ENCODE peak calls at places on chromosomes 3 and 15, in four cellular contexts. T is stomach, J is psoas muscle, U is hepatocyte. Y is an unnamed sample. For H3K9me3 and H3K36me3, the result is how much of the 10 kb centered on the place peaks cover.

GRCh38 chr15:26537653-26538052 is 235.2 kb downstream of the GABRB3 start:
- DNase-seq in T (no peak), J (no peak), U (no peak), Y (no peak)

GRCh38 chr15:34719051-34719882 is 35.5 kb downstream of the GJD2 start:
- DNase-seq in T (no peak), J (no peak), U (no peak), Y (no peak)

GRCh38 chr15:36472672-36473071 is 106.8 kb upstream of the CDIN1 start:
- DNase-seq in T (no peak), J (no peak), U (no peak), Y (no peak)

GRCh38 chr3:194404365-194405140 is 5.5 kb upstream of the GP5 start:
- DNase-seq in T (no peak), J (no peak), U (peak), Y (peak)

GRCh38 chr3:115272036-115272824 is 125.1 kb upstream of the ZBTB20 start:
- DNase-seq in T (no peak), J (no peak), U (no peak), Y (no peak)

GRCh38 chr3:2458816-2459215 is 360.1 kb downstream of the CNTN4 start:
- DNase-seq in T (no peak), J (no peak), U (no peak), Y (no peak)

GRCh38 chr15:58115692-58116091 is 22.5 kb upstream of the AQP9 start:
- DNase-seq in T (no peak), J (no peak), U (peak), Y (no peak)

GRCh38 chr3:185582871-185583270 is 3.2 kb upstream of the SENP2 start:
- DNase-seq in T (no peak), J (no peak), U (no peak), Y (no peak)

GRCh38 chr3:188316021-188316722 is 162.2 kb downstream of the LPP start:
- DNase-seq in T (no peak), J (no peak), U (no peak), Y (no peak)

GRCh38 chr3:159451482-159451881 is 537.2 kb upstream of the IL12A start:
- DNase-seq in T (no peak), J (no peak), U (no peak), Y (no peak)

GRCh38 chr15:38671003-38671382 is 106.4 kb upstream of the RASGRP1 start:
- DNase-seq in T (no peak), J (no peak), U (no peak), Y (no peak)

GRCh38 chr15:95734422-95735316 is 595.8 kb upstream of the NR2F2 start:
- DNase-seq in T (no peak), J (no peak), U (no peak), Y (no peak)

GRCh38 chr3:87558482-87558881 is 282.1 kb upstream of the POU1F1 start:
- DNase-seq in T (no peak), J (no peak), U (no peak), Y (no peak)

GRCh38 chr3:101574388-101575156 is 592 bp downstream of the PCNP start:
- DNase-seq in T (peak), J (peak), U (no peak), Y (peak)

GRCh38 chr3:20043398-20043797 is 3.2 kb downstream of the KAT2B start:
- DNase-seq in T (peak), J (peak), U (peak), Y (peak)

GRCh38 chr3:99409961-99410360 is 228.4 kb upstream of the COL8A1 start:
- DNase-seq in T (no peak), J (no peak), U (no peak), Y (no peak)

GRCh38 chr3:127015282-127016042 is 32.5 kb downstream of the PLXNA1 start:
- DNase-seq in T (no peak), J (no peak), U (peak), Y (no peak)

DNA sequence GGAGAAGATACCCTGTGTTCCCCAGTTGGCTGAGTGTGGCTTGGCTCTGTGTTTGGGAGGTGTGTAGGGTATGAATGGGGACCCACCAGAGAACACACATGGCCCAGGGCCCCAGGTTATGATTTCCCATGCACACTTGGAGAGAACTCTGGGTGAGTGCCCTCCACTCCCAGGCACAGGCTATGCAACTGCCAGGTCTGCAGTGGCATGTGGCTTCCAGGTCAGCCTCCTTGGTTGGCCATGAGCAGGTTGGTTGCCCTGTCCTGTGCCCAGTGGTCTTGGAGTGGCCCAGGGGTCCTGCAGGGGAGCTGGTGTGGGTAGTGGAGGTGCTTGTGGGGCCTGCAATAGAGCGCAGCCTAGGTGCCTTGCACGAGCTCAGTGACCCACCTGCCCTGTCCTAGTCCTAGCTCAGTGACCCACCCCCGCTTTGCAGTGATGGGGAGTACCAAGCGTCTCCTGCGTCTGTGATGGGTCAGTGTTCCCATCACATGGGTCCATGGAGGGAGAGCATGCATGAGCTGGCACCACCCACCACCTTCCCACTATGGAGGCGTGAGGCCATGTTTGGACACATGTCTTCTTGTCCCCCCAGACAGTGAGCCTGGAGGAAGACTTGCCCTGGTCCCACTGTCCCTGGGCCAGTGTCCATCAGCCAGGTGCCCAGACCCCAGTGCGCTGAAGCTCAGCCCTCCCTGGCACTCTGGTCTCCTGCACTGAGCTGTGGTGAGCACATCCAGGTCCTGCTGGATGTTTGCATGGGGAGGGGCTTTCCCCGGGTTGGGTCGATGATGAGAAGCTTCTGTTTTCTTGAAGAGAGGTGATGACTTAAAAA is 217.3 kb downstream of the SNRPN start:
- DNase-seq in T (no peak), J (peak), U (peak), Y (peak)
- H3K9me3 ChIP-seq in T (half or more), J (under half), U (under half), Y (half or more)

DNA sequence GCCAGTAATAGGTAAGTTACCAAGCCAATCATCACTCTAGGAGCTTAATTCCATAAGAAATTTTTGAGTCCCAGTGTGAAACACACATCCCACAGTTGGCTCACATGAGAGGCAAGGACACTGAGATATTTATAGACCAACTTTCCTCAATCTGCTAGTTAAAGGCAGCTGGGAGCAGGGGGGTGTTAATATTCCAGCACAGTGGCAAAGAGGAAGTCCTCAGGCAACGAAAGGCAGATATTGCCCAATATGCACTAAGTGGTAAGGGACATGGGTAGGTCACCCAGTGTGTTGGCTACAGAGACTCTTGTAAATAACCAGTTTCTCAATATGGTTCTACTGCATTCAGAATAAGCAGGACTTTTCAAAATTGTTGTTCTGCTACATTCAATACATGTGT is 61.0 kb downstream of the TOP2B start:
- DNase-seq in T (no peak), J (no peak), U (no peak), Y (no peak)
- H3K27ac ChIP-seq in T (peak), J (peak), U (peak), Y (no peak)

GRCh38 chr3:184177331-184177731 is 2.7 kb downstream of the AP2M1 start:
- DNase-seq in T (no peak), J (peak), U (peak), Y (no peak)

GRCh38 chr3:184180165-184180564 is 5.5 kb downstream of the AP2M1 start:
- DNase-seq in T (no peak), J (no peak), U (no peak), Y (no peak)

GRCh38 chr3:184176377-184177330 is 2.0 kb downstream of the AP2M1 start:
- DNase-seq in T (peak), J (peak), U (peak), Y (no peak)

GRCh38 chr3:184177767-184178306 is 3.2 kb downstream of the AP2M1 start:
- DNase-seq in T (no peak), J (peak), U (no peak), Y (no peak)

DNA sequence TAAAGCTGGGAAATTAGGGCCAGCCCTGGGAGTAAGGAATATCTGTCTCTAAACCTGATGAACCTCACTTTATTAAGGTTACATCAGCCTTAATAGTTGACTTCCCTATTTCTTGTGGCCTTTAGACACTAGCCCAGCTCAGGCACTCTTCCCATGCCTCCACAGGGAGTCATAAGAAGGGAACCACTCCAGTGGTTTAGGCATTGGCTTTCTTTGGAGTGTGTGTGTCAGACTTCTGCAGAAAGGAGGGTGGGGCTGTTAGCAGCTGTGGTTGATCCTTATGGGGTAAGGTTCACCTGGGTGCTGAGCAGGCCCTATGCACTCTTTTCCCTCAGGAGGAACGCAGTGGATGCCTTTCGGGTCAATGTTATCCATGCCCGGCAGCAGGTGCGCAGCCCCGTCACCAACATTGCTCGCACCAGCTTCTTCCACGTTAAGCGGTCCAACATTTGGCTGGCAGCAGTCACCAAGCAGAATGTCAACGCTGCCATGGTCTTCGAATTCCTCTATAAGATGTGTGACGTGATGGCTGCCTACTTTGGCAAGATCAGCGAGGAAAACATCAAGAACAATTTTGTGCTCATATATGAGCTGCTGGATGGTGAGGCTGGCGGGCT is 4.0 kb downstream of the AP2M1 start:
- DNase-seq in T (no peak), J (peak), U (no peak), Y (no peak)
- H3K36me3 ChIP-seq in T (half or more), J (under half), U (under half), Y (half or more)

DNA sequence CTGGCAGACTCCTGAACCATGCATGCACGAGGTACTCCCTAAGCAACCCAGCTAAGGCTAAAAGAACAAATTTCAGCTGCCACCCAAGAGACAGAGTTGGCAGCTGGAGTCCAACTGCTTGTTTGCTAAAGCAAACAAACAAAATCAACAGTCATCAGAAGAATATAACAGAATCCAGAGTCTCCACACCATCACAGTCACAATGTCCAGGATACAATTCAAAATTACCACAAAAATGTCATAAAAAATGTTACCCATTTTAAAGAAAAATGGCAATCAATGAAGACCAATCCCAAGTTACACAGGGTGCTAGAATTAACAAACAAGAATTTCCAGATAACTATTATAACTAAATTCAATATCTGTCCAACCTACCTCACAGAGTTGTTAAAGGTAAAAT is 42.9 kb downstream of the RFTN1 start:
- DNase-seq in T (no peak), J (no peak), U (no peak), Y (no peak)
- H3K9me3 ChIP-seq in T (under half), J (under half), U (under half), Y (under half)

GRCh38 chr3:27545061-27545460 is 60.9 kb upstream of the SLC4A7 start:
- DNase-seq in T (no peak), J (no peak), U (no peak), Y (no peak)
- H3K27ac ChIP-seq in T (no peak), J (no peak), U (no peak), Y (no peak)

GRCh38 chr3:182935803-182936202 is 44.5 kb downstream of the DCUN1D1 start:
- DNase-seq in T (no peak), J (no peak), U (no peak), Y (no peak)
- H3K36me3 ChIP-seq in T (under half), J (under half), U (under half), Y (under half)

GRCh38 chr3:195613468-195614069 is 29.8 kb upstream of the APOD start:
- DNase-seq in T (peak), J (peak), U (no peak), Y (peak)
- H3K9me3 ChIP-seq in T (under half), J (under half), U (under half), Y (under half)

DNA sequence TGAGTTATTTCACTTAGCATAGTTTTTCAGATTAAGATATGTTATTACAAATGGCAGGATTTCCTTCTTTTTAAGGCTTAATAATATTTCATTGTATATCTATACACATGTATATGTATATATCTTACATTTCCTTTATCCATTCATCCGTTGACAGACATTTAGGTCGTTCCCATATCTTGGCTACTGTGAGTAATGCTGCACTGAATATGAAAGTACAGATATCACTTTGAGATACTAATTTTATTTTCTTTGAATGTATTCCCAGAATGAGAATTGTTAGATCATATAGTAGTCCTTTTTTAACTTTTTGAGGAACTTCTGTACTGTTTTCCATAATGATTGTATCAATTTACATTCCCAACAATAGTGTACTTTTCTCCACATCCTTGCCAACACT is 270.4 kb downstream of the NAALADL2 start:
- DNase-seq in T (no peak), J (no peak), U (no peak), Y (no peak)
- H3K27ac ChIP-seq in T (no peak), J (no peak), U (no peak), Y (no peak)

Y was measured in Peyer's patch.